ENCODE peak calls at places on chromosomes 3 and 15, in eight cellular contexts. N is WTC11, R is A549, B is H1, E is IMR-90, J is SK-N-SH, F is K562, D is GM12878. S is an unnamed sample.

GRCh38 chr3:167863811-167864558 is 128.5 kb downstream of the SERPINI1 start:
- DNase-seq in N (no peak), R (no peak), B (no peak), E (no peak), J (no peak), F (no peak), D (no peak), S (no peak)

GRCh38 chr15:99249270-99249817 is at the start of gene TTC23:
- DNase-seq in N (no peak), R (peak), B (peak), E (peak), J (no peak), F (no peak), D (no peak), S (peak)

GRCh38 chr3:101279162-101279561 is 41.2 kb downstream of the IMPG2 start:
- DNase-seq in N (no peak), R (no peak), B (no peak), E (peak), J (no peak), F (no peak), D (no peak), S (no peak)

GRCh38 chr15:36831125-36831914 is 251.9 kb downstream of the CDIN1 start:
- DNase-seq in N (no peak), R (no peak), B (no peak), E (peak), J (no peak), F (no peak), D (peak), S (no peak)

GRCh38 chr3:66603161-66603611 is 102.4 kb upstream of the LRIG1 start:
- DNase-seq in N (no peak), R (no peak), B (no peak), E (no peak), J (no peak), F (no peak), D (no peak), S (no peak)

GRCh38 chr3:134496481-134497071 is 10.7 kb downstream of the CEP63 start:
- DNase-seq in N (no peak), R (no peak), B (no peak), E (no peak), J (peak), F (peak), D (no peak), S (no peak)

GRCh38 chr3:157132341-157132740 is 27.6 kb downstream of the CCNL1 start:
- DNase-seq in N (no peak), R (no peak), B (no peak), E (no peak), J (no peak), F (no peak), D (no peak), S (no peak)

GRCh38 chr15:82571722-82572222 is 31.5 kb upstream of the RPS17 start:
- DNase-seq in N (peak), R (no peak), B (peak), E (peak), J (peak), F (peak), D (no peak), S (no peak)

GRCh38 chr15:90647326-90647725 is 69.8 kb upstream of the BLM start:
- DNase-seq in N (no peak), R (peak), B (no peak), E (no peak), J (no peak), F (peak), D (no peak), S (no peak)

GRCh38 chr15:44676676-44677075 is 13.2 kb upstream of the SPG11 start:
- DNase-seq in N (no peak), R (no peak), B (no peak), E (no peak), J (no peak), F (no peak), D (no peak), S (no peak)

DNA sequence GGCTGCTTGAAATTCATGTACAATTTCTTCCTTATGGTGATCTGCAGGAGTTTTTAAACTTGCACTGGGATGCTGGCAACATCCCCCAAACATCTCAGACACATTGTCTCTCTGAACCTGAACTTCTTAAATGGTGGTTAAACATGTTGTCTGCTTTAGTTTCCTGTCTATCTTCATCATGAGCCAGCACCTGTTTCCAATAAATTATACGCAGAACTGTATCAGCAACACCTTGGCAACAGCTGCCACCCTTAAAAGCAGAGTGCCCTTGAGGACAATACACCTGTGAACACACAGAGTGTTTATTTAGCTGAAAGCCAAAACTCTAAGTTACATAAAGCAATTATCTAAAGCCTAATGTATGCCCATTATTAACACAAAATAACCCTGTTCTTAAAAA is 242.9 kb downstream of the WNT5A start:
- DNase-seq in N (no peak), R (no peak), B (no peak), E (no peak), J (no peak), F (no peak), D (no peak), S (no peak)
- TF ChIP-seq USF2 in N (no peak), R (no peak), B (no peak), E (no peak), J (no peak), F (no peak), D (no peak), S (no peak)

GRCh38 chr3:27720029-27720518 is 2.0 kb downstream of the EOMES start:
- DNase-seq in N (no peak), R (no peak), B (peak), E (no peak), J (no peak), F (no peak), D (no peak), S (no peak)
- TF ChIP-seq USF2 in N (no peak), R (no peak), B (no peak), E (no peak), J (no peak), F (no peak), D (no peak), S (no peak)

GRCh38 chr15:84988909-84989644 is 7.4 kb downstream of the PDE8A start:
- DNase-seq in N (no peak), R (no peak), B (peak), E (no peak), J (no peak), F (no peak), D (no peak), S (no peak)
- TF ChIP-seq USF2 in N (no peak), R (no peak), B (no peak), E (no peak), J (no peak), F (no peak), D (no peak), S (no peak)

GRCh38 chr3:5181479-5182141 is 5.9 kb upstream of the EDEM1 start:
- DNase-seq in N (no peak), R (no peak), B (no peak), E (no peak), J (no peak), F (no peak), D (no peak), S (no peak)
- TF ChIP-seq USF2 in N (no peak), R (no peak), B (no peak), E (no peak), J (no peak), F (no peak), D (no peak), S (no peak)